ENCODE peak calls at places on chromosomes 2 and 18, in five cellular contexts. One of them, this sample, is unnamed.

GRCh38 chr2:37189452-37190153 is 1.1 kb upstream of the SULT6B1 start:
- DNase-seq in tibial artery: no peak
- DNase-seq in breast epithelium: no peak
- DNase-seq in keratinocyte: peak
- DNase-seq in astrocyte of the spinal cord: peak
- DNase-seq in this sample: no peak

GRCh38 chr2:144508162-144508765 is 11.7 kb downstream of the ZEB2 start:
- DNase-seq in breast epithelium: no peak
- DNase-seq in keratinocyte: no peak
- DNase-seq in tibial artery: no peak
- DNase-seq in astrocyte of the spinal cord: peak
- DNase-seq in this sample: peak

GRCh38 chr18:44969214-44969842 is 288.6 kb downstream of the SETBP1 start:
- DNase-seq in astrocyte of the spinal cord: peak
- DNase-seq in breast epithelium: no peak
- DNase-seq in tibial artery: no peak
- DNase-seq in keratinocyte: no peak
- DNase-seq in this sample: no peak

GRCh38 chr2:37645836-37646235 is 25.6 kb downstream of the CDC42EP3 start:
- DNase-seq in breast epithelium: no peak
- DNase-seq in keratinocyte: no peak
- DNase-seq in tibial artery: no peak
- DNase-seq in astrocyte of the spinal cord: no peak
- DNase-seq in this sample: no peak

GRCh38 chr2:214593723-214594122 is 182.9 kb downstream of the VWC2L start:
- DNase-seq in tibial artery: no peak
- DNase-seq in keratinocyte: no peak
- DNase-seq in astrocyte of the spinal cord: peak
- DNase-seq in breast epithelium: no peak
- DNase-seq in this sample: no peak

GRCh38 chr18:5251117-5251516 is 44.4 kb downstream of the ZBTB14 start:
- DNase-seq in tibial artery: no peak
- DNase-seq in breast epithelium: no peak
- DNase-seq in astrocyte of the spinal cord: no peak
- DNase-seq in keratinocyte: no peak
- DNase-seq in this sample: no peak

GRCh38 chr2:174546519-174547506 is 50.8 kb downstream of the WIPF1 start:
- DNase-seq in keratinocyte: no peak
- DNase-seq in tibial artery: no peak
- DNase-seq in breast epithelium: no peak
- DNase-seq in astrocyte of the spinal cord: peak
- DNase-seq in this sample: no peak

GRCh38 chr2:37387143-37387835 is 42.9 kb downstream of the QPCT start:
- DNase-seq in tibial artery: no peak
- DNase-seq in breast epithelium: no peak
- DNase-seq in astrocyte of the spinal cord: peak
- DNase-seq in keratinocyte: no peak
- DNase-seq in this sample: no peak

GRCh38 chr2:230871361-230872150 is 6.8 kb downstream of the ITM2C start:
- DNase-seq in keratinocyte: no peak
- DNase-seq in astrocyte of the spinal cord: no peak
- DNase-seq in tibial artery: no peak
- DNase-seq in breast epithelium: peak
- DNase-seq in this sample: no peak

GRCh38 chr18:76443519-76444435 is 51.3 kb downstream of the ZNF516 start:
- DNase-seq in breast epithelium: no peak
- DNase-seq in keratinocyte: no peak
- DNase-seq in tibial artery: no peak
- DNase-seq in astrocyte of the spinal cord: no peak
- DNase-seq in this sample: no peak

GRCh38 chr2:159592446-159592845 is 23.9 kb downstream of the BAZ2B start:
- DNase-seq in keratinocyte: no peak
- DNase-seq in tibial artery: no peak
- DNase-seq in astrocyte of the spinal cord: no peak
- DNase-seq in breast epithelium: no peak
- DNase-seq in this sample: no peak

GRCh38 chr2:62826141-62826540 is 120.6 kb downstream of the EHBP1 start:
- DNase-seq in keratinocyte: no peak
- DNase-seq in tibial artery: no peak
- DNase-seq in astrocyte of the spinal cord: peak
- DNase-seq in breast epithelium: no peak
- DNase-seq in this sample: no peak

GRCh38 chr18:7658701-7659100 is 91.6 kb downstream of the PTPRM start:
- DNase-seq in keratinocyte: no peak
- DNase-seq in tibial artery: no peak
- DNase-seq in astrocyte of the spinal cord: no peak
- DNase-seq in breast epithelium: no peak
- DNase-seq in this sample: no peak

GRCh38 chr2:96618599-96619283 is 19.4 kb downstream of the KANSL3 start:
- DNase-seq in breast epithelium: no peak
- DNase-seq in astrocyte of the spinal cord: no peak
- DNase-seq in tibial artery: peak
- DNase-seq in keratinocyte: no peak
- DNase-seq in this sample: no peak

GRCh38 chr2:181916726-181917377 is 25.3 kb downstream of the ITPRID2 start:
- DNase-seq in astrocyte of the spinal cord: peak
- DNase-seq in keratinocyte: no peak
- DNase-seq in breast epithelium: no peak
- DNase-seq in tibial artery: no peak
- DNase-seq in this sample: no peak

GRCh38 chr2:95381212-95382127 is 21.0 kb upstream of the FAHD2A start:
- DNase-seq in breast epithelium: peak
- DNase-seq in keratinocyte: no peak
- DNase-seq in tibial artery: no peak
- DNase-seq in astrocyte of the spinal cord: no peak
- DNase-seq in this sample: peak

GRCh38 chr2:31107588-31108300 is 30.5 kb downstream of the GALNT14 start:
- DNase-seq in keratinocyte: no peak
- DNase-seq in breast epithelium: no peak
- DNase-seq in astrocyte of the spinal cord: peak
- DNase-seq in tibial artery: no peak
- DNase-seq in this sample: no peak

GRCh38 chr2:235868224-235868623 is 300.0 kb downstream of the GBX2 start:
- DNase-seq in tibial artery: peak
- DNase-seq in breast epithelium: no peak
- DNase-seq in astrocyte of the spinal cord: no peak
- DNase-seq in keratinocyte: no peak
- DNase-seq in this sample: no peak

GRCh38 chr2:162710282-162710891 is 128.2 kb downstream of the KCNH7 start:
- DNase-seq in breast epithelium: no peak
- DNase-seq in astrocyte of the spinal cord: peak
- DNase-seq in keratinocyte: no peak
- DNase-seq in tibial artery: no peak
- DNase-seq in this sample: no peak

GRCh38 chr2:121832372-121832771 is 76.9 kb downstream of the TSN start:
- DNase-seq in astrocyte of the spinal cord: no peak
- DNase-seq in breast epithelium: no peak
- DNase-seq in keratinocyte: no peak
- DNase-seq in tibial artery: no peak
- DNase-seq in this sample: no peak

GRCh38 chr2:12675352-12675795 is 41.4 kb upstream of the TRIB2 start:
- DNase-seq in breast epithelium: no peak
- DNase-seq in astrocyte of the spinal cord: peak
- DNase-seq in keratinocyte: no peak
- DNase-seq in tibial artery: no peak
- DNase-seq in this sample: no peak

GRCh38 chr2:102187191-102188150 is 648 bp downstream of the IL1RL2 start:
- DNase-seq in tibial artery: peak
- DNase-seq in astrocyte of the spinal cord: peak
- DNase-seq in breast epithelium: peak
- DNase-seq in keratinocyte: no peak
- DNase-seq in this sample: no peak

GRCh38 chr2:66433695-66433944 is 1.3 kb upstream of the MEIS1 start:
- DNase-seq in breast epithelium: no peak
- DNase-seq in astrocyte of the spinal cord: no peak
- DNase-seq in keratinocyte: no peak
- DNase-seq in tibial artery: no peak
- DNase-seq in this sample: no peak

GRCh38 chr2:66434679-66435548 is at the start of gene MEIS1:
- DNase-seq in astrocyte of the spinal cord: peak
- DNase-seq in breast epithelium: peak
- DNase-seq in tibial artery: peak
- DNase-seq in keratinocyte: peak
- DNase-seq in this sample: peak

GRCh38 chr2:66431840-66432511 is 2.9 kb upstream of the MEIS1 start:
- DNase-seq in astrocyte of the spinal cord: no peak
- DNase-seq in keratinocyte: no peak
- DNase-seq in tibial artery: no peak
- DNase-seq in breast epithelium: no peak
- DNase-seq in this sample: no peak

GRCh38 chr2:66433945-66434678 is 813 bp upstream of the MEIS1 start:
- DNase-seq in tibial artery: peak
- DNase-seq in astrocyte of the spinal cord: peak
- DNase-seq in keratinocyte: no peak
- DNase-seq in breast epithelium: no peak
- DNase-seq in this sample: no peak

GRCh38 chr2:66432801-66433694 is 1.9 kb upstream of the MEIS1 start:
- DNase-seq in astrocyte of the spinal cord: peak
- DNase-seq in keratinocyte: peak
- DNase-seq in breast epithelium: peak
- DNase-seq in tibial artery: peak
- DNase-seq in this sample: peak
- TF ChIP-seq CTCF in astrocyte of the spinal cord: no peak
- TF ChIP-seq CTCF in keratinocyte: no peak
- TF ChIP-seq CTCF in breast epithelium: no peak
- TF ChIP-seq CTCF in tibial artery: no peak
- TF ChIP-seq CTCF in this sample: peak

GRCh38 chr2:26244479-26245230 is at the start of the genes HADHA and HADHB:
- DNase-seq in astrocyte of the spinal cord: peak
- DNase-seq in breast epithelium: peak
- DNase-seq in keratinocyte: no peak
- DNase-seq in tibial artery: peak
- DNase-seq in this sample: peak

GRCh38 chr2:26245810-26246209 is 1.1 kb downstream of the HADHB start:
- DNase-seq in breast epithelium: no peak
- DNase-seq in astrocyte of the spinal cord: peak
- DNase-seq in tibial artery: no peak
- DNase-seq in keratinocyte: no peak
- DNase-seq in this sample: no peak

GRCh38 chr2:26249625-26250024 is 4.9 kb downstream of the HADHB start:
- DNase-seq in tibial artery: no peak
- DNase-seq in keratinocyte: no peak
- DNase-seq in breast epithelium: no peak
- DNase-seq in astrocyte of the spinal cord: no peak
- DNase-seq in this sample: no peak

GRCh38 chr2:26245231-26245732 is 543 bp downstream of the HADHB start:
- DNase-seq in breast epithelium: no peak
- DNase-seq in keratinocyte: no peak
- DNase-seq in tibial artery: no peak
- DNase-seq in astrocyte of the spinal cord: no peak
- DNase-seq in this sample: peak

DNA sequence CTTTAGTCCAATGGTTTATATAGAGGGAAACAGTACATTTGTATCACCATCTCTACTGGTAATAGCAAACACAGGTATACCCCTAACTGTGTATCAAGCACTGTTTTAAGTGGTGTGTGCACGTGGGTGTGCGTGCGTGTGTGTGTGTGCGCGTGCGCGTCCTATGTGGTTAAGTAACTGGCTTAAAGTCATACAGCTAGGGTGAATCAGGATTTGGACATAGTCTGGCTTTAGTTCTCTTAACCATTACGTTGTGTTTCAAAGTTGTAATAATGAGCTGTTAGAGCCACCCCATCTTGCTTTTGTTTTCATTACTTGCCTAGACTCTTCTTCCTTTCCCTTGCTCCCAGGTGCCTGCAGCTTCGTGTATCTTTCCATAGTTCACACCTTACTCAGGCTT is 2.1 kb downstream of the HADHB start:
- DNase-seq in breast epithelium: no peak
- DNase-seq in keratinocyte: no peak
- DNase-seq in tibial artery: no peak
- DNase-seq in astrocyte of the spinal cord: no peak
- DNase-seq in this sample: no peak
- H3K4me3 ChIP-seq in breast epithelium: no peak
- H3K4me3 ChIP-seq in keratinocyte: peak
- H3K4me3 ChIP-seq in tibial artery: no peak
- H3K4me3 ChIP-seq in astrocyte of the spinal cord: no peak
- H3K4me3 ChIP-seq in this sample: no peak

GRCh38 chr2:211455225-211455841 is 898.9 kb downstream of the CPS1 start:
- DNase-seq in breast epithelium: no peak
- DNase-seq in astrocyte of the spinal cord: peak
- DNase-seq in tibial artery: no peak
- DNase-seq in keratinocyte: no peak
- DNase-seq in this sample: peak
- TF ChIP-seq CTCF in breast epithelium: peak
- TF ChIP-seq CTCF in astrocyte of the spinal cord: peak
- TF ChIP-seq CTCF in tibial artery: peak
- TF ChIP-seq CTCF in keratinocyte: peak
- TF ChIP-seq CTCF in this sample: peak

DNA sequence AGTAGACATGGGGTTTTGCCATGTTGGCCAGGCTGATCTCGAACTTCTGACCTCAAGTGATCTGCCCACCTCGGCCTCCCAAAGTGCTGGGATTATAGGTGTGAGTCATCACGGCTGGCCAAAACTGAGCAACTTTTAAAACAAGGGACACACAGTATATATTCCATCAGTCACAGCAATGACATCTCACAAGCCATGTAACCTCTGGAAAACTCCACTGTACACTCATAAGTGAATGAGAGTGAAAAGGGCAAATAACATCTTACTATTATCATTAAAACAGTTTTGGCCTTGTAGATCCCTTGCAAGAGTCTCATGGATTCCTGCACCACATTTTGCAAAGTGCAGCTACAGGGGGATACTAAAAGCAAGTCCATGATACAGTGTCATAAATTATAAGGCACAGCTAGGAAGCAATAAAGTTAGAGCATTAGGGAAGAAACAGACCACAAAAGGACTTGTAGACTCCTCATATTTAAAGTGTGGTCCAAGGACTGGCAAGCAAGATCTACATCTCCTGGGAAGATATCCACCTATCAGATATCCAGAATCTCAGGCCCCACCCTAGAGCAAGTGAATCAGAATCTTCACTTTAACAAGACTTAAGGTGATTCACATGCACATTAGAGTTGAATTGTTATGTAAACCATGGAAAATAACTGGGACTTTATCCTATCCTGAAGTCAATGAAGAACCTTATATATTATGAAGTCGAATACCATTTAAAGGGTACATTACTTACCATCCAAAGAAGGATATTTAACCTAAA is 5.7 kb downstream of the SMC6 start:
- DNase-seq in tibial artery: no peak
- DNase-seq in breast epithelium: no peak
- DNase-seq in astrocyte of the spinal cord: peak
- DNase-seq in keratinocyte: no peak
- DNase-seq in this sample: no peak
- H3K4me3 ChIP-seq in tibial artery: no peak
- H3K4me3 ChIP-seq in breast epithelium: no peak
- H3K4me3 ChIP-seq in astrocyte of the spinal cord: no peak
- H3K4me3 ChIP-seq in keratinocyte: no peak
- H3K4me3 ChIP-seq in this sample: no peak

DNA sequence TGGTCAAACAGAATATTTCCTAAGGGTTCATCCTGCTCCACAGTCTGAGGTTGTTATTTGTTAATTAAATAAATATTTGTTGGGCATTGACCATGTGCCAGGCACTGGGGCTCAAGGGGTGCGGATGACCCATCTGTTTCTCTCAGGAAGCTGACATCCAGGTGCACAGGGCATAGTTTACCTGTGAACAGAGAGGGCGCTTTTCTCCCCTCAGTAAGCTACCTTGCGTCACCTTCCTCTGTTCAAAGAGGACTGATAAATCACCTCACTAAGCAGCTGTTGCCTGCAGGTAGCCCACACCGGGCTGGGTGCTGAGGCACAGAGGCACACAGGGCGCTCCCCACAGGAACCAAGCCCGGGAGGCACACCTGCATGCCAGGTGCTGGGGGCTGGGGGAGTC is 41.6 kb downstream of the SH3RF3 start:
- DNase-seq in tibial artery: no peak
- DNase-seq in astrocyte of the spinal cord: no peak
- DNase-seq in breast epithelium: no peak
- DNase-seq in keratinocyte: no peak
- DNase-seq in this sample: no peak
- TF ChIP-seq CTCF in tibial artery: no peak
- TF ChIP-seq CTCF in astrocyte of the spinal cord: no peak
- TF ChIP-seq CTCF in breast epithelium: no peak
- TF ChIP-seq CTCF in keratinocyte: no peak
- TF ChIP-seq CTCF in this sample: no peak

This sample was measured in dorsolateral prefrontal cortex.